ENCODE peak calls at places on chromosome 22, in five cellular contexts. C is aorta, V is non-pigmented ciliary epithelial cell, M is heart right ventricle, P is fibroblast of pulmonary artery. S is an unnamed sample.

GRCh38 chr22:32219030-32219429 is 14.2 kb upstream of the RFPL2 start:
- DNase-seq in C (no peak), V (no peak), M (no peak), P (no peak), S (no peak)

GRCh38 chr22:29208502-29208862 is 2.8 kb downstream of the EMID1 start:
- DNase-seq in C (no peak), V (no peak), M (no peak), P (no peak), S (no peak)

GRCh38 chr22:17077255-17077654 is 7.5 kb upstream of the IL17RA start:
- DNase-seq in C (no peak), V (no peak), M (no peak), P (no peak), S (no peak)

GRCh38 chr22:28268176-28268575 is 349.1 kb upstream of the PITPNB start:
- DNase-seq in C (no peak), V (no peak), M (no peak), P (no peak), S (no peak)

GRCh38 chr22:17980638-17981051 is 43.7 kb downstream of the MICAL3 start:
- DNase-seq in C (no peak), V (no peak), M (peak), P (peak), S (peak)

GRCh38 chr22:36198936-36199616 is 2.5 kb downstream of the APOL4 start:
- DNase-seq in C (no peak), V (no peak), M (no peak), P (no peak), S (no peak)

GRCh38 chr22:48245119-48245485 is 1482.7 kb downstream of the TBC1D22A start:
- DNase-seq in C (no peak), V (no peak), M (no peak), P (no peak), S (no peak)

GRCh38 chr22:26679003-26679629 is 21.7 kb downstream of the MIAT start:
- DNase-seq in C (peak), V (no peak), M (peak), P (peak), S (peak)

GRCh38 chr22:49995059-49995412 is 17.5 kb downstream of the IL17REL start:
- DNase-seq in C (peak), V (no peak), M (no peak), P (no peak), S (no peak)

GRCh38 chr22:50174382-50175190 is 4.1 kb downstream of the PANX2 start:
- DNase-seq in C (no peak), V (no peak), M (no peak), P (no peak), S (no peak)

GRCh38 chr22:46262449-46263207 is 515 bp downstream of the PKDREJ start:
- DNase-seq in C (peak), V (no peak), M (peak), P (peak), S (peak)

GRCh38 chr22:17767236-17768065 is 6.8 kb downstream of the BID start:
- DNase-seq in C (no peak), V (no peak), M (no peak), P (no peak), S (no peak)

GRCh38 chr22:32518848-32519247 is 44.2 kb downstream of the FBXO7 start:
- DNase-seq in C (no peak), V (no peak), M (no peak), P (no peak), S (no peak)

GRCh38 chr22:50704510-50705218 is 32.0 kb downstream of the SHANK3 start:
- DNase-seq in C (peak), V (no peak), M (peak), P (no peak), S (no peak)

GRCh38 chr22:49968313-49968830 is 7.8 kb downstream of the PIM3 start:
- DNase-seq in C (no peak), V (no peak), M (peak), P (no peak), S (peak)

GRCh38 chr22:36569999-36570398 is 41.0 kb upstream of the EIF3D start:
- DNase-seq in C (no peak), V (no peak), M (no peak), P (no peak), S (no peak)

GRCh38 chr22:42388130-42388797 is 43.9 kb downstream of the NFAM1 start:
- DNase-seq in C (no peak), V (no peak), M (no peak), P (peak), S (no peak)

GRCh38 chr22:45834241-45834640 is 142.7 kb downstream of the WNT7B start:
- DNase-seq in C (no peak), V (no peak), M (no peak), P (no peak), S (no peak)

GRCh38 chr22:37370306-37370979 is 56.8 kb downstream of the ELFN2 start:
- DNase-seq in C (no peak), V (no peak), M (peak), P (no peak), S (peak)

GRCh38 chr22:28560005-28560742 is 119.5 kb downstream of the TTC28 start:
- DNase-seq in C (no peak), V (no peak), M (no peak), P (peak), S (no peak)

GRCh38 chr22:37186997-37187522 is 987 bp downstream of the C1QTNF6 start:
- DNase-seq in C (no peak), V (no peak), M (no peak), P (peak), S (no peak)

GRCh38 chr22:29457730-29458129 is 19.3 kb downstream of the RFPL1 start:
- DNase-seq in C (peak), V (peak), M (no peak), P (peak), S (no peak)